ENCODE peak calls at places on chromosomes 3 and 15, in eight cellular contexts. S is fibroblast of villous mesenchyme; E is GM12865; X is choroid plexus epithelial cell; R is upper lobe of right lung; Q is neural crest cell; U is activated B cell treated with CpG ODN at 0.5 μM for 24 hours; K is CD4-positive, alpha-beta T cell. N is an unnamed sample.

GRCh38 chr3:13713396-13713795 is 164.5 kb downstream of the FBLN2 start:
- DNase-seq in S (no peak), E (no peak), X (no peak), R (peak), Q (no peak), U (no peak), K (peak), N (no peak)

GRCh38 chr3:464255-464654 is 267.7 kb downstream of the CHL1 start:
- DNase-seq in S (no peak), E (peak), X (no peak), R (no peak), Q (no peak), U (no peak), K (no peak), N (no peak)

GRCh38 chr15:99390667-99391066 is 139.4 kb downstream of the LRRC28 start:
- DNase-seq in S (no peak), E (no peak), X (no peak), R (no peak), Q (no peak), U (no peak), K (no peak), N (no peak)

GRCh38 chr3:49841126-49841525 is 15.2 kb downstream of the TRAIP start:
- DNase-seq in S (peak), E (peak), X (peak), R (no peak), Q (peak), U (no peak), K (no peak), N (no peak)

GRCh38 chr15:65613365-65613764 is 2.4 kb upstream of the INTS14 start:
- DNase-seq in S (no peak), E (no peak), X (no peak), R (no peak), Q (no peak), U (no peak), K (no peak), N (no peak)

GRCh38 chr3:171000281-171000680 is 26.2 kb downstream of the SLC2A2 start:
- DNase-seq in S (no peak), E (no peak), X (no peak), R (no peak), Q (no peak), U (no peak), K (no peak), N (no peak)

GRCh38 chr3:161295325-161295724 is 74.2 kb downstream of the NMD3 start:
- DNase-seq in S (no peak), E (no peak), X (peak), R (no peak), Q (no peak), U (no peak), K (no peak), N (no peak)

GRCh38 chr15:49697121-49697520 is 76.3 kb downstream of the DTWD1 start:
- DNase-seq in S (no peak), E (no peak), X (peak), R (no peak), Q (no peak), U (no peak), K (no peak), N (no peak)

GRCh38 chr3:184015381-184016019 is 2.2 kb downstream of the ABCC5 start:
- DNase-seq in S (no peak), E (no peak), X (no peak), R (no peak), Q (no peak), U (no peak), K (no peak), N (no peak)

GRCh38 chr3:31277582-31277981 is 255.1 kb upstream of the STT3B start:
- DNase-seq in S (no peak), E (no peak), X (no peak), R (no peak), Q (no peak), U (no peak), K (no peak), N (no peak)

GRCh38 chr15:50182233-50183013 is 427 bp downstream of the SLC27A2 start:
- DNase-seq in S (peak), E (no peak), X (peak), R (peak), Q (no peak), U (peak), K (no peak), N (no peak)

GRCh38 chr3:25849101-25849500 is 59.2 kb downstream of the OXSM start:
- DNase-seq in S (no peak), E (no peak), X (no peak), R (no peak), Q (no peak), U (no peak), K (no peak), N (no peak)

GRCh38 chr15:48601095-48601494 is 44.4 kb downstream of the FBN1 start:
- DNase-seq in S (no peak), E (no peak), X (no peak), R (no peak), Q (no peak), U (no peak), K (no peak), N (no peak)

GRCh38 chr3:79517766-79518413 is 249.9 kb downstream of the ROBO1 start:
- DNase-seq in S (peak), E (no peak), X (peak), R (no peak), Q (no peak), U (no peak), K (no peak), N (no peak)

GRCh38 chr15:98039596-98039995 is 79.1 kb downstream of the ARRDC4 start:
- DNase-seq in S (no peak), E (no peak), X (no peak), R (no peak), Q (no peak), U (no peak), K (no peak), N (no peak)

GRCh38 chr3:17322106-17322793 is 420.2 kb downstream of the TBC1D5 start:
- DNase-seq in S (no peak), E (peak), X (no peak), R (no peak), Q (no peak), U (no peak), K (no peak), N (no peak)

GRCh38 chr15:92047900-92048299 is 194.4 kb downstream of the SLCO3A1 start:
- DNase-seq in S (no peak), E (no peak), X (no peak), R (no peak), Q (no peak), U (no peak), K (no peak), N (no peak)

GRCh38 chr3:123104550-123104949 is 37.7 kb downstream of the PDIA5 start:
- DNase-seq in S (peak), E (no peak), X (peak), R (no peak), Q (no peak), U (no peak), K (no peak), N (no peak)

GRCh38 chr15:62742409-62743171 is 300.0 kb upstream of the TPM1 start:
- DNase-seq in S (peak), E (peak), X (peak), R (no peak), Q (peak), U (no peak), K (no peak), N (no peak)

GRCh38 chr3:129723558-129724324 is 117.3 kb upstream of the PLXND1 start:
- DNase-seq in S (peak), E (no peak), X (peak), R (no peak), Q (no peak), U (no peak), K (no peak), N (no peak)

GRCh38 chr3:10274601-10275000 is 18.1 kb downstream of the GHRL start:
- DNase-seq in S (no peak), E (no peak), X (no peak), R (no peak), Q (no peak), U (no peak), K (no peak), N (no peak)

DNA sequence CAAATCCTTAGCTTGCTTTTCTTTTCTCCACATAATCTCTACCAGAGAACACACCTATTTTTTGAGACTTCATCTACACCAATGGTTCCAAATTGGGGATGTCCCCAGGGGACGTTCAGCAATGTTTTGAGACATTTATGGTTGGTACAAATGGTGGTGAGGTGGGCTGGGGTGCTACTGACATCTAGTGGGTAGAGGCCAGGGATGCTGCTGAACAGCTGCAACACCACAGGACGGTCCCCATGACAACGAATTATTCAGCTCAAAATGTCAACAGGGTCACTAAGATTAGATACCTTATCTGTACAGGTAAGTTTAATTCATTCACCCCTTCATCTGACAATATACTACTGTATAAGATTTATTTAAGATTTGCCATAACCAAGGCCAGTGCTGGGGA is 14.4 kb downstream of the GK5 start:
- DNase-seq in S (peak), E (peak), X (peak), R (no peak), Q (no peak), U (no peak), K (no peak), N (no peak)
- TF ChIP-seq CTCF in S (peak), E (peak), X (peak), R (no peak), Q (peak), U (no peak), K (no peak), N (no peak)

GRCh38 chr3:193946945-193947344 is 189.0 kb upstream of the HES1 start:
- DNase-seq in S (no peak), E (no peak), X (no peak), R (no peak), Q (no peak), U (no peak), K (no peak), N (no peak)

GRCh38 chr3:193943200-193943599 is 192.7 kb upstream of the HES1 start:
- DNase-seq in S (no peak), E (no peak), X (no peak), R (no peak), Q (peak), U (no peak), K (no peak), N (no peak)

GRCh38 chr3:193947636-193948035 is 188.3 kb upstream of the HES1 start:
- DNase-seq in S (peak), E (no peak), X (no peak), R (no peak), Q (no peak), U (no peak), K (no peak), N (no peak)

GRCh38 chr3:193944161-193944884 is 191.6 kb upstream of the HES1 start:
- DNase-seq in S (no peak), E (no peak), X (no peak), R (no peak), Q (no peak), U (no peak), K (no peak), N (no peak)

GRCh38 chr3:193945126-193945525 is 190.8 kb upstream of the HES1 start:
- DNase-seq in S (peak), E (no peak), X (no peak), R (no peak), Q (no peak), U (no peak), K (no peak), N (no peak)
- TF ChIP-seq CTCF in S (no peak), E (no peak), X (no peak), R (no peak), Q (no peak), U (no peak), K (no peak), N (no peak)

DNA sequence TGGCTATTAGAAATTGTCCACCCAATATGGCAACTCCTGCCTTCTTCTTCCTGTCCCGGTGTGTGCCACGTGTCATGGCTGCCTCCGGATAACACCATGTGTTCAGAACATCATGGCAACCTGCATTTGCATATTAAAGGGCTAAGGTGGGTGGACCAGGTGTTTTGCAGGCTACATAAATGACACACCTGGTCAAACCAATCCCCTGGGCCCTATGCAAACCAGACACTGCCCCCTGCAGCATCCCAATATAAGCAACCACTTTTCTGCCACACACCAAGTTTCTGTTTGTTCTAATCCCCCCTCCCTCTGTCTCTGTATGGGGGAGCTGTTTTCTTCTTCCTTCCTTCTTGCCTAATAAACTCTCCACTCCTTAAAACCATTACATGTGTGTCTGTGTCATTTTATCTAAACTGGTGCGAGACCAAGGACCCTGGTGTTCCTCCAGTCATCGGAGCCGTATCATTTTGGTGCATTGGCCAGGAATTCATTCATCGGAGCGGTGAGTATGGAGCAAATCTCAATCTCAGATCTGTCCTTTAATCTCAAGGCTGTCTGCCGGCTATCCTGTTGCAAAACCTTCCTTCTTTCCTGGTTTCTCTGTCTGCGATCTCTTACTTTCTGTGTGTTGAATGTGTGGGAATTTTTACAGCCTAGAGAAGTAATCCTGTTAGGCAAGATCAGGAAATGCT is 44.5 kb downstream of the NCEH1 start:
- DNase-seq in S (no peak), E (peak), X (peak), R (no peak), Q (no peak), U (no peak), K (no peak), N (no peak)
- TF ChIP-seq CTCF in S (peak), E (peak), X (peak), R (no peak), Q (no peak), U (no peak), K (no peak), N (no peak)

DNA sequence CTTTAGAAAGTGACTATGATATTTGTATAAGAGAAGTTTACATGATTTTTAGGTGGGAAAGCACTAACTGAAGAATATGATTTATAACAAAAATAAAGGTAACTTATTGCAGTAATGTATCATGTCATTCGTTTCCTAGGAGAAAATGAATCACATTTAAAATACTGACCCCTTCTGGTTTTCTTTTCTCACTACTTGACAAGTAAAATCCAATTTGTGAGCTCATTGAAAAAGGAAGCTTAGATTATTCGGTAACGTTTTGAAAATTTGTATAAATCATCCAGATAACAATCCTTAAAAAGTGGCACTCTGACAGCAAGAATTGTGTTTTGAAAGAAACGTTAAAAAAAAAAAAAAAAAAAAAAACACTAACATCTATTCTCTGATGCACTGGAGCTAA is 39.0 kb downstream of the NSUN3 start:
- DNase-seq in S (peak), E (peak), X (peak), R (no peak), Q (no peak), U (no peak), K (no peak), N (no peak)
- TF ChIP-seq CTCF in S (peak), E (no peak), X (peak), R (no peak), Q (peak), U (no peak), K (no peak), N (no peak)

GRCh38 chr15:55824857-55825613 is 82.1 kb upstream of the PRTG start:
- DNase-seq in S (no peak), E (no peak), X (no peak), R (no peak), Q (no peak), U (no peak), K (no peak), N (no peak)
- TF ChIP-seq CTCF in S (no peak), E (no peak), X (no peak), R (no peak), Q (no peak), U (no peak), K (no peak), N (no peak)

DNA sequence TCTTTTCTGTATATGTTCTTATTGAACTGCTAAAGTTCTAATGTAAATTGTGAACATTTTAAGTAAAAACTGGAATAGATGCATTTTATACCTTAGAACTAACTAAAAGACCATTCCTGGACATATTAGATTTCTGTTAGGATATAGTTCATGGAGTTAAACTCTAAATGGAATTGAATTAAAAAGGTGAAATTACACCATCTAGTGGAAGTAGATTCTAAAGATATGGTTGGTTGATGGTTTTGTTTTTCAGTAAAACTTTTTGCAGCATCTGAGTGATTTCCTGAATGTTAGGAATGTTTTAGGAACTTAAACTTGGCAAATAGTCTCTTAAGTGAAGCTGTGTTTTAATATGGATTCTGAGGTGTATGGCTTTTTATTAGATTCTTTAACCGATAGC is 96.8 kb downstream of the SLMAP start:
- DNase-seq in S (peak), E (no peak), X (peak), R (no peak), Q (no peak), U (no peak), K (no peak), N (no peak)
- TF ChIP-seq CTCF in S (peak), E (no peak), X (peak), R (peak), Q (peak), U (no peak), K (no peak), N (peak)

DNA sequence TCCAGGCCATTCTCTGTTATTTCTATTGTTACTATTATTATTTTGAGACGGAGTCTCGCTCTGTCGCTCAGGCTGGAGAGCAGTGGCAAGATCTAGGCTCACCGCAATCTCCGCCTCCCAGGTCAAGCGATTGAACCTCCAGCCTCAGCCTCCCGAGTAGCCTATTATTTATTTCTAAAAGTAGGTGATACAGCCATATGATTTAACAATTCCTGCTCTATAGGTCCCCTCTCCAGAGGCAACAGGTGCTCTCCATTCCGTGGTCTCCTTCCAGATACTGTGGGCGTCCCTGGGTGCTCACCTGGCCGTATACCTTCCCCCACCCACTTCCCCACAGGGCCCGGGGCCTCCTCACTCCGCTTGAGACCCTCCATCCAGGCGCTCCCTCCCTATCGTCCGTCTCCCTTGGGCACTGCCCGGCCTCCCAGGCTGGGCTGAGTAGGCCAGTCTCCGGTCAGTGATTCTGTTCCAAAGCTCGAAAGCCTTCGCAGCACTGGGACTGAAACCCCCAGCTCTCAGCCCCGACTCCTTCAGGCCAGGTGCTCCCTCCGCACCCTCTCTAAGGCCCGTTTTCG is 708 bp upstream of the PTPN23 start:
- DNase-seq in S (no peak), E (peak), X (no peak), R (no peak), Q (no peak), U (no peak), K (no peak), N (no peak)
- TF ChIP-seq CTCF in S (peak), E (no peak), X (peak), R (no peak), Q (peak), U (no peak), K (no peak), N (no peak)

GRCh38 chr3:52234516-52235447 is 4.2 kb downstream of the TWF2 start:
- DNase-seq in S (no peak), E (no peak), X (no peak), R (peak), Q (no peak), U (no peak), K (no peak), N (peak)
- TF ChIP-seq CTCF in S (no peak), E (no peak), X (no peak), R (no peak), Q (no peak), U (no peak), K (no peak), N (no peak)

GRCh38 chr3:142595951-142596725 is at the start of gene PLS1:
- DNase-seq in S (peak), E (peak), X (peak), R (peak), Q (peak), U (peak), K (peak), N (peak)
- TF ChIP-seq CTCF in S (no peak), E (no peak), X (no peak), R (no peak), Q (no peak), U (no peak), K (no peak), N (no peak)